ENCODE peak calls at places on chromosomes 5 and 9, in eight cellular contexts. U is H9; S is AG10803; Z is foreskin keratinocyte; Y is HFF-Myc; O is Calu3; E is activated CD8-positive, alpha-beta T cell treated with anti-CD3 and anti-CD28 coated beads for 36 hours; W is omental fat pad. M is an unnamed sample.

GRCh38 chr5:134524219-134524825 is 1.1 kb upstream of the JADE2 start:
- DNase-seq in U (peak; percentile 91), S (peak; percentile 75), Z (no peak), Y (no peak), O (peak; percentile 87), E (peak; percentile 78), W (peak; percentile 35), M (peak; percentile 78)

GRCh38 chr5:82364497-82364896 is 86.3 kb upstream of the RPS23 start:
- DNase-seq in U (no peak), S (peak; percentile 81), Z (no peak), Y (no peak), O (peak; percentile 53), E (no peak), W (no peak), M (peak; percentile 41)

GRCh38 chr5:129960831-129961230 is 56.6 kb downstream of the CHSY3 start:
- DNase-seq in U (no peak), S (no peak), Z (no peak), Y (no peak), O (no peak), E (no peak), W (no peak), M (no peak)

GRCh38 chr9:32419921-32420320 is 35.5 kb downstream of the ACO1 start:
- DNase-seq in U (no peak), S (no peak), Z (no peak), Y (no peak), O (no peak), E (no peak), W (no peak), M (no peak)

GRCh38 chr9:129336130-129336528 is 158.1 kb upstream of the IER5L start:
- DNase-seq in U (no peak), S (peak; percentile 84), Z (no peak), Y (no peak), O (peak; percentile 30), E (no peak), W (no peak), M (no peak)

GRCh38 chr9:100933656-100934055 is 94.9 kb upstream of the PLPPR1 start:
- DNase-seq in U (no peak), S (peak; percentile 45), Z (peak; percentile 21), Y (no peak), O (no peak), E (no peak), W (no peak), M (no peak)

GRCh38 chr5:23033864-23034263 is 180.7 kb upstream of the CDH12 start:
- DNase-seq in U (no peak), S (no peak), Z (no peak), Y (no peak), O (no peak), E (no peak), W (no peak), M (no peak)

GRCh38 chr9:115167175-115167574 is 49.2 kb upstream of the TNC start:
- DNase-seq in U (no peak), S (peak; percentile 88), Z (peak; percentile 82), Y (peak; percentile 49), O (no peak), E (no peak), W (no peak), M (no peak)

GRCh38 chr9:1722404-1722803 is 292.7 kb upstream of the SMARCA2 start:
- DNase-seq in U (peak; percentile 50), S (no peak), Z (no peak), Y (no peak), O (no peak), E (no peak), W (no peak), M (no peak)

GRCh38 chr9:35903049-35903448 is 3.0 kb upstream of the HRCT1 start:
- DNase-seq in U (no peak), S (peak; percentile 56), Z (peak; percentile 65), Y (peak; percentile 22), O (peak; percentile 39), E (peak; percentile 35), W (no peak), M (peak; percentile 69)

GRCh38 chr5:123754167-123754840 is 242.3 kb downstream of the CSNK1G3 start:
- DNase-seq in U (no peak), S (peak; percentile 77), Z (no peak), Y (no peak), O (no peak), E (no peak), W (no peak), M (no peak)

GRCh38 chr5:149405550-149406202 is 26.6 kb upstream of the IL17B start:
- DNase-seq in U (no peak), S (peak; percentile 22), Z (no peak), Y (no peak), O (no peak), E (no peak), W (no peak), M (no peak)

GRCh38 chr9:105318729-105319513 is 74.5 kb downstream of the SLC44A1 start:
- DNase-seq in U (no peak), S (no peak), Z (no peak), Y (no peak), O (peak; percentile 13), E (no peak), W (no peak), M (no peak)

GRCh38 chr5:116404001-116404400 is 170.6 kb downstream of the SEMA6A start:
- DNase-seq in U (no peak), S (no peak), Z (no peak), Y (no peak), O (no peak), E (no peak), W (no peak), M (no peak)

GRCh38 chr5:53934126-53934856 is 373.9 kb downstream of the NDUFS4 start:
- DNase-seq in U (no peak), S (peak; percentile 61), Z (no peak), Y (no peak), O (no peak), E (no peak), W (no peak), M (no peak)

GRCh38 chr5:170571331-170571731 is 67.5 kb downstream of the KCNIP1 start:
- DNase-seq in U (no peak), S (peak; percentile 72), Z (no peak), Y (no peak), O (peak; percentile 74), E (no peak), W (no peak), M (no peak)

GRCh38 chr9:84937086-84937670 is 267.6 kb downstream of the NTRK2 start:
- DNase-seq in U (peak; percentile 74), S (no peak), Z (no peak), Y (no peak), O (no peak), E (no peak), W (no peak), M (no peak)

GRCh38 chr5:31096238-31096865 is 97.1 kb upstream of the CDH6 start:
- DNase-seq in U (no peak), S (peak; percentile 21), Z (no peak), Y (peak; percentile 22), O (no peak), E (no peak), W (no peak), M (no peak)

GRCh38 chr5:175123542-175123941 is 320.4 kb downstream of the DRD1 start:
- DNase-seq in U (no peak), S (no peak), Z (no peak), Y (no peak), O (no peak), E (no peak), W (no peak), M (no peak)

GRCh38 chr5:154505567-154505966 is 27.5 kb upstream of the HAND1 start:
- DNase-seq in U (peak; percentile 65), S (no peak), Z (no peak), Y (no peak), O (no peak), E (no peak), W (no peak), M (no peak)

GRCh38 chr5:35922468-35922867 is 16.0 kb downstream of the CAPSL start:
- DNase-seq in U (no peak), S (no peak), Z (no peak), Y (no peak), O (no peak), E (no peak), W (no peak), M (no peak)

GRCh38 chr5:151872701-151873100 is 52.0 kb downstream of the GLRA1 start:
- DNase-seq in U (no peak), S (no peak), Z (no peak), Y (no peak), O (no peak), E (no peak), W (no peak), M (no peak)

GRCh38 chr5:154487541-154487940 is 9.5 kb upstream of the HAND1 start:
- DNase-seq in U (peak; percentile 3), S (no peak), Z (no peak), Y (no peak), O (no peak), E (peak; percentile 77), W (no peak), M (no peak)

GRCh38 chr9:70049672-70050271 is 6.1 kb downstream of the MAMDC2 start:
- DNase-seq in U (no peak), S (peak; percentile 67), Z (no peak), Y (no peak), O (no peak), E (no peak), W (no peak), M (peak; percentile 89)

GRCh38 chr5:167608708-167609272 is 682.7 kb upstream of the WWC1 start:
- DNase-seq in U (no peak), S (no peak), Z (peak; percentile 65), Y (no peak), O (no peak), E (no peak), W (no peak), M (no peak)
- TF ChIP-seq CTCF in U (peak; percentile 42), S (peak; percentile 10), Z (peak; percentile 60), Y (no peak), O (no peak), E (no peak), W (no peak), M (no peak)

DNA sequence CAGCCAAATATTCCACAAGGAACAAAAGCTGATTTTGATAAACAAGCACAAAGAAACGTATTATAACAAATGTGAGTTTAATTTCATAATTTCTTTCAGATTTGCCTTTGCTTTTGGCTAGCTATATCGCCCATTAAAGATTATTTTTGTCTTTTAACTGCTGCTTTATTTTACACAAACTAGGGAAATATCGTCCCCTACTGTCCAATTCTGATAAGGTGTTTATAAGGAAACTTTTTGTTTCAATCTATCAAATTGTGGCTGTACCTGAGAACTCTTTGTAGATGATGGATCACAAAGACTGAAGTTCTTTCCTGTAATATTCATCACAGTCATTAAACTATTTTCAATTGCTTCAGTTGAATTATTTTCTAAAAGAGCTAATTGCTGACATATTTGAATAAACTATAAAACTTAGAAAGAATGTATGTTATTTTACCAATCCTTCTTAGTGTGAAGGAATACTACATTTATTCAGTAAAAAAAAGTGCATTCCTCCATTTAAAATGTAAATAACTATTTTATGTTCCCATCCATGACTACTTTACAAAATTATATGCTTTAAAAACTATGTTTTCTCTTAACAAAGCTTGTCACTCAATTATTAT is 431.3 kb upstream of the ITGA1 start:
- DNase-seq in U (no peak), S (peak; percentile 1), Z (no peak), Y (no peak), O (no peak), E (no peak), W (no peak), M (no peak)
- TF ChIP-seq CTCF in U (peak; percentile 73), S (peak; percentile 64), Z (peak; percentile 83), Y (peak; percentile 30), O (peak; percentile 59), E (peak; percentile 64), W (no peak), M (peak; percentile 19)

GRCh38 chr5:78984611-78985406 is at the start of gene ARSB:
- DNase-seq in U (peak; percentile 91), S (peak; percentile 78), Z (peak; percentile 37), Y (no peak), O (peak; percentile 95), E (peak; percentile 79), W (peak; percentile 60), M (peak; percentile 55)
- TF ChIP-seq CTCF in U (no peak), S (peak; percentile 46), Z (peak; percentile 54), Y (no peak), O (no peak), E (no peak), W (no peak), M (peak; percentile 57)

GRCh38 chr5:38556115-38556598 is 289 bp downstream of the LIFR start:
- DNase-seq in U (no peak), S (no peak), Z (no peak), Y (no peak), O (no peak), E (peak; percentile 30), W (no peak), M (no peak)
- TF ChIP-seq CTCF in U (no peak), S (no peak), Z (no peak), Y (no peak), O (no peak), E (no peak), W (no peak), M (no peak)

M was measured in tibial nerve.